ENCODE peak calls at places on chromosome 14, in nine cellular contexts. P, W, V, O, S, T, E, C and U are unnamed samples.

GRCh38 chr14:78697341-78697740 is 527.2 kb downstream of the NRXN3 start:
- DNase-seq in S (peak), T (peak), O (no peak), V (no peak), W (no peak), P (no peak), E (no peak), C (no peak), U (no peak)

GRCh38 chr14:29233188-29233587 is 466.6 kb downstream of the FOXG1 start:
- DNase-seq in T (no peak), C (no peak), E (no peak), V (no peak), O (no peak), W (no peak), P (no peak), S (no peak), U (no peak)

GRCh38 chr14:50363734-50364113 is 33.0 kb downstream of the CDKL1 start:
- DNase-seq in P (no peak), V (no peak), O (peak), T (no peak), E (no peak), W (peak), C (no peak), S (peak), U (no peak)

GRCh38 chr14:91245029-91245428 is 525 bp upstream of the GPR68 start:
- DNase-seq in V (no peak), P (no peak), E (no peak), C (no peak), T (no peak), W (no peak), O (no peak), S (no peak), U (no peak)

GRCh38 chr14:81519200-81519998 is 14.3 kb downstream of the SEL1L start:
- DNase-seq in O (no peak), S (no peak), T (no peak), V (no peak), W (peak), P (no peak), E (no peak), C (no peak), U (no peak)

GRCh38 chr14:94143239-94143638 is 13.8 kb upstream of the IFI27L2 start:
- DNase-seq in T (no peak), C (no peak), O (no peak), W (no peak), P (no peak), E (no peak), V (no peak), S (no peak), U (no peak)

GRCh38 chr14:87052646-87053225 is 940.2 kb downstream of the GALC start:
- DNase-seq in O (no peak), P (no peak), V (no peak), W (no peak), E (no peak), S (no peak), T (no peak), C (peak), U (no peak)

GRCh38 chr14:76987956-76988520 is 40.5 kb downstream of the IRF2BPL start:
- DNase-seq in C (no peak), O (no peak), S (no peak), V (no peak), E (no peak), T (no peak), P (no peak), W (no peak), U (no peak)

GRCh38 chr14:100540926-100541620 is 46.1 kb downstream of the BEGAIN start:
- DNase-seq in V (no peak), E (peak), P (no peak), C (peak), T (no peak), S (no peak), W (no peak), O (no peak), U (peak)

GRCh38 chr14:73684627-73685026 is 29.6 kb downstream of the PNMA1 start:
- DNase-seq in C (no peak), S (no peak), E (no peak), V (no peak), O (no peak), T (no peak), W (no peak), P (no peak), U (no peak)
- TF ChIP-seq CTCF in C (no peak), S (no peak), E (no peak), V (no peak), O (no peak), T (no peak), W (no peak), P (no peak), U (no peak)

DNA sequence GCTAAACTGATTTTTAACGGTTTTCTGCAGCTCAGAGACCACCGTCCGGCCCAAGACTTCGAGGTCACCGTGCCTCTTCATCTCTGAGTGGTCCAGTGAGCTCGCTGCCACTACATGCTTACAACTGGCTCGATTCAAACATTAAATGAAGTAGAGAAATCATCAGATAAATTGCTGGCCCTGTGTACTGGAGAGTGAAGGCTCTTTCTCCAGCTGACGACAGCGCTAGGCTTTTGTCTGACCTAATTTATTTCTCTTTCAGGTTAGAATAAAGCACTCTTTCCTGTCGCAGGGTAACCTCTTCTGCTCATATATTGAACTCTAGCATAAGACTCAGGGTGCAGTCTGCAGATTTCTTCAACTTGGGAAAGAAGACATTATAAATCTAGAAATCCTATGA is 6.4 kb downstream of the BCL11B start:
- DNase-seq in V (no peak), O (no peak), T (no peak), E (no peak), W (no peak), P (no peak), S (no peak), C (no peak), U (no peak)
- H3K4me3 ChIP-seq in V (no peak), O (no peak), T (no peak), E (no peak), W (no peak), P (no peak), S (no peak), C (no peak), U (peak)

GRCh38 chr14:30756594-30756993 is 117.8 kb upstream of the COCH start:
- DNase-seq in S (no peak), E (no peak), W (no peak), O (no peak), P (no peak), T (no peak), V (no peak), C (no peak), U (no peak)
- TF ChIP-seq CTCF in S (no peak), E (no peak), W (no peak), O (no peak), P (no peak), T (no peak), V (no peak), C (no peak), U (no peak)

GRCh38 chr14:68402525-68403101 is 390.3 kb downstream of the ZFP36L1 start:
- DNase-seq in E (no peak), T (no peak), S (no peak), P (no peak), V (no peak), O (no peak), W (no peak), C (no peak), U (no peak)
- H3K4me3 ChIP-seq in E (no peak), T (no peak), S (no peak), P (no peak), V (no peak), O (no peak), W (peak), C (no peak), U (no peak)

DNA sequence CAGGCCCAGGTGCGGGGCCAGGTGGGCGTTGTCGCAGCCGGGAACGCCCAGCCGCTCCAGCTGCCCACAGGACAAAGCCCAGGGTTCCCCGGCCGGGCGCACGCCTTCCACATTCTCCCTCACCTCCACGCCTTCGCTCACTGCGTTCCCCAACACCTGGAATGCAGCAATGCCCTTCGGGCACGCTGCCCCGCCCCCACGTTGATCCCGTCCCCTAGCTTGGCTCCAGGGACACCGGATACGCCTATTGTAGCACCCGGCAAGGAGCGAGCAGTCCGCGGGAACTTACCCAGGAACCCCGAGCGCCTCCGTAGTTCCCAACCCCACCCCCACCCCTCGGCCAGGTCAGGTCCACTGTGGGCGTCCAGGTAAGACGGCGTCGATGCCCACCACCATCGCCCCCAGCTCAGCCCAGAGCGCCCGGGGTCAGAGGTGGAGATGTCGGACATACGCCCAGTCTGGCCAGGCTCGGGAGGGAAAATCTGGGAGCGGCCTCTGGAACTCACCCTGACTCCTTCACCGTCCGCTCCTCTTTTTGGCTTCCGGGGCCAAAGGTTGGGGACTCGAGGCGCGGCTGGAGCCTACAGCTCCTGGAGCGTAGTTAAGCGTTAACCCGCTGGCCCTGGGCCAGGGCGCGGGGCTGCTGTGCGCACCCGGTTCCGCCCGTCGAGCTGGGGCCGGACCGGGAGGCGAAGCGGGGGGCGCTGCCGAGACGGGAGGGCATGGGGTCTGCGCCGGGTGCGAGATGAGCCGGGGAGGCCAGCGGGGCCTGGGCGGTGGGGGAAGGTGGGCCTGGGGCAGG is 600 bp upstream of the CEP170B start:
- DNase-seq in E (peak), W (no peak), O (no peak), V (no peak), S (no peak), C (peak), T (no peak), P (peak), U (peak)
- TF ChIP-seq CTCF in E (no peak), W (no peak), O (no peak), V (no peak), S (no peak), C (no peak), T (no peak), P (no peak), U (no peak)

GRCh38 chr14:54629183-54629582 is 62.3 kb downstream of the SAMD4A start:
- DNase-seq in C (no peak), T (no peak), W (no peak), S (no peak), V (no peak), P (no peak), E (no peak), O (no peak), U (no peak)

GRCh38 chr14:54627718-54628345 is 60.9 kb downstream of the SAMD4A start:
- DNase-seq in E (peak), C (no peak), T (peak), P (no peak), W (peak), S (peak), O (peak), V (peak), U (no peak)

GRCh38 chr14:54629635-54630360 is 62.9 kb downstream of the SAMD4A start:
- DNase-seq in S (no peak), W (no peak), T (no peak), C (no peak), O (no peak), V (no peak), P (no peak), E (no peak), U (no peak)

GRCh38 chr14:54625158-54625557 is 58.2 kb downstream of the SAMD4A start:
- DNase-seq in S (peak), E (no peak), P (no peak), V (no peak), C (no peak), T (peak), W (no peak), O (no peak), U (no peak)

DNA sequence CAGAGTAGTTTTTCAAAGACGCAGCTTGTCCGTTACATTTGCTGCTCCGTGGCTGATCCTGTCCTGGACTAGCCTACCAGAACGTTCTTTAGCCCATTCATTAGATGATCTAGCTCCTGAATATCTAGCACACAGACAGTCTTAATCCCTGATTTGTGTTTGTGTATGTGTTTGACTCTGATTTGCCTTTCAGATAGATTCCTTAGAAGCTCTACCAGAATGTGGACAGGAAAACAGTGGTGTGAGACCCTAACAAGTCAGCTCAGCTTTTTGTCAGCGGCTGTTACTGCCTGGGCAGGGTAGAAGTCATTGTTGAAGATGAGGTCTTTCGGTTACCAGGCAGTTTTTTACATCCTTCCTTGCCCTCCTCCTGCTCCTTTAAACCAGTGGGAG is 60.4 kb downstream of the SAMD4A start:
- DNase-seq in E (no peak), P (no peak), C (no peak), S (no peak), W (no peak), V (no peak), T (peak), O (no peak), U (no peak)
- H3K4me3 ChIP-seq in E (no peak), P (no peak), C (no peak), S (no peak), W (peak), V (peak), T (peak), O (no peak), U (peak)

GRCh38 chr14:20035938-20036337 is at the start of gene OR4K13:
- DNase-seq in E (no peak), O (no peak), P (no peak), S (no peak), C (no peak), W (no peak), T (no peak), V (no peak), U (no peak)

GRCh38 chr14:20035449-20035848 is 389 bp downstream of the OR4K13 start:
- DNase-seq in S (no peak), C (no peak), W (no peak), T (no peak), O (no peak), E (no peak), V (no peak), P (no peak), U (no peak)

GRCh38 chr14:20031058-20031457 is 4.8 kb downstream of the OR4K13 start:
- DNase-seq in E (no peak), C (no peak), V (no peak), P (no peak), O (no peak), S (no peak), T (no peak), W (no peak), U (no peak)
- TF ChIP-seq CTCF in E (no peak), C (no peak), V (no peak), P (no peak), O (no peak), S (no peak), T (no peak), W (no peak), U (no peak)

DNA sequence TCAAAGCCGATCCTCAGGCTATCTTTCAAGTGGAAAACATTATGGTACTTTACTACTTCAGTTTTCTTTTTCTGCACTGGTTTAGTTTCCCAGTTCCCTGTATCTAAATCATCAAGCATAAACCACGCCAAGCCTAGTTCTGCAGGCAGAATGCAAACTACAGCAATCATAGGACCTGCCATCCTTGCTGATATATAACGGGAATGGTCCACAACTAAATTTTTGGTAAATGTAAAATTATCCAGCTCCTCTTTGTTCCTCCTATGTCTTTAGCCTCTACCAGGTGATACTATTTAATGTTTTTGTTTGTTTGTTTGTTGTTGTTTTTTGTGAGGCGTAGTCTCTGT is 19.3 kb upstream of the PALS1 start:
- DNase-seq in T (no peak), E (no peak), W (no peak), C (no peak), S (no peak), V (no peak), O (no peak), P (no peak), U (no peak)
- H3K4me3 ChIP-seq in T (no peak), E (no peak), W (no peak), C (no peak), S (no peak), V (no peak), O (no peak), P (no peak), U (no peak)

GRCh38 chr14:57533214-57533613 is 39.6 kb upstream of the CCDC198 start:
- DNase-seq in C (peak), T (peak), E (no peak), V (no peak), O (no peak), P (no peak), W (peak), S (peak), U (no peak)
- TF ChIP-seq CTCF in C (no peak), T (peak), E (no peak), V (peak), O (peak), P (peak), W (peak), S (peak), U (peak)